ENCODE peak calls at places on chromosome 19, in seven cellular contexts. W is tibial artery; Z is KBM-7; V is iris pigment epithelial cell; X is choroid plexus epithelial cell; S is mucosa of descending colon; M is stimulated activated CD8-positive, alpha-beta memory T cell treated with anti-CD3 and anti-CD28 coated beads, Interleukin-15, amount 100 ng/mL, for 4 hours. K is an unnamed sample.

GRCh38 chr19:1039646-1040475 is at the start of gene ABCA7:
- DNase-seq in S (peak), M (peak), Z (peak), X (peak), V (peak), W (peak), K (peak)

GRCh38 chr19:49110567-49110966 is 3.6 kb upstream of the LIN7B start:
- DNase-seq in V (peak), S (no peak), W (no peak), X (peak), M (no peak), Z (no peak), K (no peak)

GRCh38 chr19:36547001-36547732 is 19.1 kb upstream of the ZNF260 start:
- DNase-seq in Z (peak), X (peak), M (no peak), W (no peak), V (peak), S (no peak), K (peak)

GRCh38 chr19:1131718-1132552 is 28.1 kb downstream of the GPX4 start:
- DNase-seq in M (peak), Z (peak), V (peak), X (peak), W (peak), S (peak), K (peak)

GRCh38 chr19:38394488-38394887 is 6.0 kb downstream of the SPRED3 start:
- DNase-seq in X (peak), S (peak), M (no peak), W (no peak), V (peak), Z (no peak), K (peak)

GRCh38 chr19:47427241-47428176 is 8.2 kb upstream of the MEIS3 start:
- DNase-seq in M (peak), X (peak), W (no peak), S (peak), V (peak), Z (peak), K (peak)

GRCh38 chr19:2064788-2065524 is 13.9 kb upstream of the MKNK2 start:
- DNase-seq in X (no peak), S (no peak), W (peak), V (no peak), M (no peak), Z (no peak), K (no peak)

GRCh38 chr19:18675779-18676178 is 7.7 kb upstream of the CRTC1 start:
- DNase-seq in Z (peak), S (no peak), W (no peak), M (no peak), X (peak), V (no peak), K (no peak)

GRCh38 chr19:16462757-16463250 is 9.0 kb downstream of the EPS15L1 start:
- DNase-seq in V (no peak), W (no peak), Z (no peak), M (no peak), S (no peak), X (no peak), K (peak)

GRCh38 chr19:38255759-38256052 is 468 bp downstream of the PPP1R14A start:
- DNase-seq in V (no peak), M (no peak), X (no peak), W (no peak), Z (no peak), S (no peak), K (no peak)

GRCh38 chr19:19399733-19400438 is 5.6 kb upstream of the GATAD2A start:
- DNase-seq in M (no peak), S (no peak), V (peak), W (no peak), Z (no peak), X (peak), K (no peak)

GRCh38 chr19:44587863-44588752 is 25.3 kb upstream of the IGSF23 start:
- DNase-seq in Z (peak), M (no peak), V (peak), W (no peak), S (no peak), X (peak), K (peak)

GRCh38 chr19:46759817-46760333 is 13.6 kb upstream of the STRN4 start:
- DNase-seq in W (peak), S (no peak), M (no peak), V (peak), X (peak), Z (no peak), K (peak)

GRCh38 chr19:46515879-46516350 is 20.2 kb upstream of the PNMA8B start:
- DNase-seq in V (peak), Z (peak), X (peak), M (no peak), S (no peak), W (no peak), K (peak)

GRCh38 chr19:29491995-29492577 is 33.7 kb upstream of the VSTM2B start:
- DNase-seq in Z (no peak), V (no peak), S (no peak), X (no peak), W (no peak), M (no peak), K (no peak)

GRCh38 chr19:46787331-46788100 is 878 bp downstream of the SLC1A5 start:
- DNase-seq in W (peak), V (peak), X (peak), S (peak), M (no peak), Z (peak), K (peak)

GRCh38 chr19:13022859-13023636 is 27.8 kb downstream of the NFIX start:
- DNase-seq in W (peak), Z (peak), X (peak), S (peak), V (peak), M (no peak), K (peak)

GRCh38 chr19:459724-460511 is 915 bp downstream of the SHC2 start:
- DNase-seq in M (no peak), X (peak), Z (no peak), S (peak), V (peak), W (no peak), K (peak)

K was measured in fibroblast of villous mesenchyme.